ENCODE peak calls at places on chromosomes 13 and 19, in nine cellular contexts. One of them, this sample, is unnamed.
A peak's percentile ranks its signal among the peaks of the same experiment; 100 is the strongest.

GRCh38 chr19:28549680-28550277 is 663.2 kb downstream of the UQCRFS1 start:
- DNase-seq in nephron progenitor cell: no peak
- DNase-seq in fibroblast of the aortic adventitia: no peak
- DNase-seq in effector memory CD4-positive, alpha-beta T cell: no peak
- DNase-seq in GOT3: no peak
- DNase-seq in type B pancreatic cell: no peak
- DNase-seq in hypothalamus: no peak
- DNase-seq in fibroblast of pulmonary artery: no peak
- DNase-seq in activated gamma-delta T cell treated with Interleukin-2 at 50 U/mL for 16 hours: no peak
- DNase-seq in this sample: no peak

GRCh38 chr19:39341122-39341719 is 1.0 kb upstream of the SAMD4B start:
- DNase-seq in effector memory CD4-positive, alpha-beta T cell: no peak
- DNase-seq in hypothalamus: no peak
- DNase-seq in GOT3: no peak
- DNase-seq in activated gamma-delta T cell treated with Interleukin-2 at 50 U/mL for 16 hours: no peak
- DNase-seq in type B pancreatic cell: no peak
- DNase-seq in nephron progenitor cell: peak; percentile 49
- DNase-seq in fibroblast of the aortic adventitia: no peak
- DNase-seq in fibroblast of pulmonary artery: no peak
- DNase-seq in this sample: no peak

GRCh38 chr13:41177616-41178015 is 16.8 kb downstream of the KBTBD7 start:
- DNase-seq in type B pancreatic cell: no peak
- DNase-seq in fibroblast of the aortic adventitia: no peak
- DNase-seq in activated gamma-delta T cell treated with Interleukin-2 at 50 U/mL for 16 hours: no peak
- DNase-seq in fibroblast of pulmonary artery: peak; percentile 43
- DNase-seq in hypothalamus: no peak
- DNase-seq in GOT3: no peak
- DNase-seq in nephron progenitor cell: no peak
- DNase-seq in effector memory CD4-positive, alpha-beta T cell: no peak
- DNase-seq in this sample: no peak

GRCh38 chr13:30453727-30454126 is 12.0 kb downstream of the HMGB1 start:
- DNase-seq in nephron progenitor cell: no peak
- DNase-seq in fibroblast of pulmonary artery: peak; percentile 40
- DNase-seq in fibroblast of the aortic adventitia: no peak
- DNase-seq in activated gamma-delta T cell treated with Interleukin-2 at 50 U/mL for 16 hours: no peak
- DNase-seq in GOT3: no peak
- DNase-seq in hypothalamus: no peak
- DNase-seq in effector memory CD4-positive, alpha-beta T cell: no peak
- DNase-seq in type B pancreatic cell: no peak
- DNase-seq in this sample: no peak

GRCh38 chr19:54115071-54116063 is at the start of the genes PRPF31 and TFPT:
- DNase-seq in hypothalamus: peak; percentile 96
- DNase-seq in activated gamma-delta T cell treated with Interleukin-2 at 50 U/mL for 16 hours: peak; percentile 95
- DNase-seq in GOT3: peak; percentile 76
- DNase-seq in fibroblast of the aortic adventitia: peak; percentile 99
- DNase-seq in fibroblast of pulmonary artery: peak; percentile 99
- DNase-seq in nephron progenitor cell: peak; percentile 93
- DNase-seq in type B pancreatic cell: peak; percentile 94
- DNase-seq in effector memory CD4-positive, alpha-beta T cell: peak; percentile 92
- DNase-seq in this sample: peak; percentile 95

GRCh38 chr13:79782541-79783216 is 301.7 kb downstream of the NDFIP2 start:
- DNase-seq in fibroblast of the aortic adventitia: peak; percentile 11
- DNase-seq in activated gamma-delta T cell treated with Interleukin-2 at 50 U/mL for 16 hours: no peak
- DNase-seq in GOT3: no peak
- DNase-seq in type B pancreatic cell: no peak
- DNase-seq in nephron progenitor cell: peak; percentile 74
- DNase-seq in hypothalamus: peak; percentile 33
- DNase-seq in effector memory CD4-positive, alpha-beta T cell: no peak
- DNase-seq in fibroblast of pulmonary artery: peak; percentile 87
- DNase-seq in this sample: peak; percentile 80

GRCh38 chr13:27942972-27943371 is 23.2 kb downstream of the PDX1 start:
- DNase-seq in type B pancreatic cell: no peak
- DNase-seq in activated gamma-delta T cell treated with Interleukin-2 at 50 U/mL for 16 hours: no peak
- DNase-seq in hypothalamus: no peak
- DNase-seq in effector memory CD4-positive, alpha-beta T cell: no peak
- DNase-seq in nephron progenitor cell: no peak
- DNase-seq in fibroblast of pulmonary artery: no peak
- DNase-seq in GOT3: no peak
- DNase-seq in fibroblast of the aortic adventitia: no peak
- DNase-seq in this sample: no peak

GRCh38 chr13:103931885-103932284 is 865.7 kb upstream of the SLC10A2 start:
- DNase-seq in effector memory CD4-positive, alpha-beta T cell: no peak
- DNase-seq in hypothalamus: no peak
- DNase-seq in nephron progenitor cell: no peak
- DNase-seq in fibroblast of pulmonary artery: no peak
- DNase-seq in type B pancreatic cell: no peak
- DNase-seq in activated gamma-delta T cell treated with Interleukin-2 at 50 U/mL for 16 hours: no peak
- DNase-seq in fibroblast of the aortic adventitia: no peak
- DNase-seq in GOT3: no peak
- DNase-seq in this sample: no peak

GRCh38 chr13:20938302-20938701 is 35.8 kb upstream of the XPO4 start:
- DNase-seq in type B pancreatic cell: no peak
- DNase-seq in activated gamma-delta T cell treated with Interleukin-2 at 50 U/mL for 16 hours: no peak
- DNase-seq in fibroblast of pulmonary artery: no peak
- DNase-seq in GOT3: no peak
- DNase-seq in hypothalamus: no peak
- DNase-seq in fibroblast of the aortic adventitia: no peak
- DNase-seq in nephron progenitor cell: no peak
- DNase-seq in effector memory CD4-positive, alpha-beta T cell: no peak
- DNase-seq in this sample: no peak

GRCh38 chr19:46624958-46625661 is at the start of gene PTGIR:
- DNase-seq in GOT3: no peak
- DNase-seq in hypothalamus: no peak
- DNase-seq in activated gamma-delta T cell treated with Interleukin-2 at 50 U/mL for 16 hours: no peak
- DNase-seq in effector memory CD4-positive, alpha-beta T cell: no peak
- DNase-seq in nephron progenitor cell: no peak
- DNase-seq in fibroblast of the aortic adventitia: peak; percentile 92
- DNase-seq in fibroblast of pulmonary artery: peak; percentile 93
- DNase-seq in type B pancreatic cell: no peak
- DNase-seq in this sample: no peak

GRCh38 chr13:97339019-97339988 is 94.7 kb upstream of the RAP2A start:
- DNase-seq in nephron progenitor cell: no peak
- DNase-seq in hypothalamus: peak; percentile 47
- DNase-seq in effector memory CD4-positive, alpha-beta T cell: no peak
- DNase-seq in GOT3: no peak
- DNase-seq in fibroblast of the aortic adventitia: peak; percentile 98
- DNase-seq in fibroblast of pulmonary artery: peak; percentile 93
- DNase-seq in activated gamma-delta T cell treated with Interleukin-2 at 50 U/mL for 16 hours: no peak
- DNase-seq in type B pancreatic cell: no peak
- DNase-seq in this sample: no peak

GRCh38 chr13:99211421-99212035 is 10.9 kb downstream of the UBAC2 start:
- DNase-seq in fibroblast of pulmonary artery: no peak
- DNase-seq in nephron progenitor cell: no peak
- DNase-seq in GOT3: no peak
- DNase-seq in fibroblast of the aortic adventitia: no peak
- DNase-seq in activated gamma-delta T cell treated with Interleukin-2 at 50 U/mL for 16 hours: no peak
- DNase-seq in hypothalamus: no peak
- DNase-seq in type B pancreatic cell: no peak
- DNase-seq in effector memory CD4-positive, alpha-beta T cell: no peak
- DNase-seq in this sample: no peak